ENCODE peak calls at places on chromosomes 12 and 14, in nine cellular contexts. F, P, B, O, H, V, L, I and C are unnamed samples.

GRCh38 chr12:18153826-18154225 is 63.8 kb upstream of the RERGL start:
- DNase-seq in F (no peak), P (no peak), B (no peak), O (no peak), H (no peak), V (peak), L (no peak), I (no peak), C (no peak)

GRCh38 chr12:94545937-94546771 is 86.5 kb upstream of the CEP83 start:
- DNase-seq in F (no peak), P (peak), B (peak), O (no peak), H (peak), V (peak), L (peak), I (peak), C (peak)

GRCh38 chr12:56468216-56469006 is at the start of gene SPRYD4:
- DNase-seq in F (peak), P (peak), B (peak), O (peak), H (peak), V (peak), L (peak), I (peak), C (peak)

GRCh38 chr14:35122696-35123387 is 490 bp downstream of the PRORP start:
- DNase-seq in F (no peak), P (no peak), B (no peak), O (no peak), H (peak), V (no peak), L (peak), I (no peak), C (no peak)

GRCh38 chr14:88904864-88905263 is 80.4 kb downstream of the TTC8 start:
- DNase-seq in F (no peak), P (no peak), B (no peak), O (no peak), H (peak), V (no peak), L (no peak), I (no peak), C (no peak)

GRCh38 chr14:99029150-99029915 is 242.7 kb downstream of the BCL11B start:
- DNase-seq in F (no peak), P (no peak), B (no peak), O (no peak), H (no peak), V (no peak), L (no peak), I (no peak), C (no peak)

GRCh38 chr14:68407275-68407674 is 385.6 kb downstream of the ZFP36L1 start:
- DNase-seq in F (no peak), P (no peak), B (no peak), O (no peak), H (no peak), V (no peak), L (no peak), I (no peak), C (no peak)

GRCh38 chr14:30569216-30569902 is 10.4 kb downstream of the G2E3 start:
- DNase-seq in F (no peak), P (no peak), B (no peak), O (no peak), H (no peak), V (no peak), L (no peak), I (no peak), C (no peak)

GRCh38 chr14:52906141-52906601 is 44.7 kb downstream of the FERMT2 start:
- DNase-seq in F (no peak), P (no peak), B (no peak), O (no peak), H (peak), V (no peak), L (peak), I (no peak), C (no peak)

GRCh38 chr12:108270035-108270840 is 68.9 kb downstream of the CMKLR1 start:
- DNase-seq in F (no peak), P (no peak), B (no peak), O (no peak), H (no peak), V (no peak), L (no peak), I (no peak), C (no peak)

GRCh38 chr12:12024958-12025682 is 45.6 kb upstream of the BCL2L14 start:
- DNase-seq in F (no peak), P (no peak), B (no peak), O (no peak), H (no peak), V (no peak), L (no peak), I (no peak), C (peak)

GRCh38 chr14:33737446-33737845 is 213.4 kb downstream of the EGLN3 start:
- DNase-seq in F (no peak), P (no peak), B (no peak), O (no peak), H (peak), V (no peak), L (no peak), I (no peak), C (no peak)

GRCh38 chr12:75444444-75445136 is 36.0 kb upstream of the GLIPR1 start:
- DNase-seq in F (no peak), P (no peak), B (no peak), O (no peak), H (peak), V (no peak), L (no peak), I (no peak), C (no peak)

GRCh38 chr14:54420478-54421116 is 20.6 kb downstream of the CNIH1 start:
- DNase-seq in F (no peak), P (no peak), B (peak), O (no peak), H (peak), V (peak), L (peak), I (peak), C (peak)

GRCh38 chr12:85130631-85131030 is 94.5 kb downstream of the LRRIQ1 start:
- DNase-seq in F (no peak), P (no peak), B (no peak), O (no peak), H (no peak), V (no peak), L (no peak), I (peak), C (no peak)

GRCh38 chr14:55892906-55893305 is 225.3 kb upstream of the PELI2 start:
- DNase-seq in F (no peak), P (no peak), B (no peak), O (no peak), H (no peak), V (no peak), L (no peak), I (no peak), C (no peak)

GRCh38 chr14:89368490-89369477 is 48.2 kb downstream of the FOXN3 start:
- DNase-seq in F (no peak), P (no peak), B (no peak), O (no peak), H (no peak), V (no peak), L (no peak), I (no peak), C (no peak)

GRCh38 chr14:77039285-77040058 is 11.0 kb upstream of the IRF2BPL start:
- DNase-seq in F (no peak), P (no peak), B (no peak), O (no peak), H (no peak), V (no peak), L (no peak), I (peak), C (peak)

GRCh38 chr14:69713127-69713800 is 53.7 kb upstream of the SRSF5 start:
- DNase-seq in F (peak), P (no peak), B (no peak), O (no peak), H (no peak), V (peak), L (no peak), I (peak), C (peak)

GRCh38 chr12:104578453-104578852 is 121.7 kb downstream of the CHST11 start:
- DNase-seq in F (no peak), P (no peak), B (no peak), O (no peak), H (peak), V (no peak), L (no peak), I (no peak), C (no peak)

GRCh38 chr12:65585648-65586420 is 238.4 kb upstream of the HMGA2 start:
- DNase-seq in F (no peak), P (no peak), B (no peak), O (no peak), H (no peak), V (no peak), L (peak), I (peak), C (no peak)

GRCh38 chr12:42094277-42094676 is 50.4 kb downstream of the GXYLT1 start:
- DNase-seq in F (no peak), P (no peak), B (no peak), O (no peak), H (peak), V (no peak), L (no peak), I (peak), C (no peak)

GRCh38 chr12:68483592-68484373 is 126.9 kb upstream of the RAP1B start:
- DNase-seq in F (no peak), P (no peak), B (no peak), O (no peak), H (peak), V (no peak), L (no peak), I (peak), C (no peak)